ENCODE peak calls at places on chromosomes 1 and 21, in seven cellular contexts. J is NCI-H510A, C is body of pancreas, D is omental fat pad, V is KG1, G is fibroblast of lung, Q is COR-L47. E is an unnamed sample.

GRCh38 chr21:44869860-44870747 is 3.4 kb downstream of the PTTG1IP start:
- DNase-seq in J (no peak), C (peak), Q (no peak), G (peak), V (no peak), D (peak), E (peak)

GRCh38 chr1:228415853-228416216 is 826 bp downstream of the TRIM17 start:
- DNase-seq in J (no peak), C (no peak), D (no peak), V (no peak), G (no peak), Q (no peak), E (no peak)

GRCh38 chr1:8094481-8095241 is 68.6 kb upstream of the ERRFI1 start:
- DNase-seq in Q (no peak), J (no peak), V (no peak), C (peak), D (no peak), G (peak), E (peak)

GRCh38 chr21:42437786-42438185 is 34.1 kb downstream of the UBASH3A start:
- DNase-seq in J (no peak), G (no peak), V (no peak), D (no peak), Q (no peak), C (no peak), E (no peak)

GRCh38 chr1:94068096-94068830 is 52.7 kb downstream of the ABCA4 start:
- DNase-seq in J (no peak), G (no peak), Q (no peak), D (no peak), V (no peak), C (peak), E (peak)

GRCh38 chr1:221415626-221416025 is 326.3 kb downstream of the DUSP10 start:
- DNase-seq in D (no peak), J (no peak), G (no peak), C (no peak), V (no peak), Q (no peak), E (no peak)

GRCh38 chr1:36721261-36721660 is 238.5 kb upstream of the CSF3R start:
- DNase-seq in Q (no peak), D (no peak), J (no peak), C (no peak), V (no peak), G (no peak), E (no peak)

GRCh38 chr1:15953294-15953771 is 22.6 kb downstream of the ZBTB17 start:
- DNase-seq in Q (no peak), V (no peak), G (peak), D (no peak), C (no peak), J (no peak), E (no peak)

GRCh38 chr1:65435987-65436386 is 15.5 kb downstream of the LEPR start:
- DNase-seq in Q (no peak), J (no peak), C (no peak), D (no peak), V (no peak), G (peak), E (no peak)

GRCh38 chr1:109781807-109782206 is 18.1 kb upstream of the EPS8L3 start:
- DNase-seq in D (no peak), V (no peak), Q (no peak), C (no peak), J (no peak), G (peak), E (no peak)

GRCh38 chr1:206703647-206704046 is 18.9 kb downstream of the MAPKAPK2 start:
- DNase-seq in D (no peak), Q (no peak), V (no peak), J (no peak), G (no peak), C (no peak), E (no peak)

GRCh38 chr1:159918041-159918917 is 7.0 kb downstream of the TAGLN2 start:
- DNase-seq in Q (no peak), C (no peak), G (peak), V (no peak), J (no peak), D (no peak), E (no peak)

GRCh38 chr1:236524142-236524891 is 535 bp downstream of the LGALS8 start:
- DNase-seq in J (no peak), C (peak), V (peak), G (peak), D (peak), Q (peak), E (peak)

GRCh38 chr1:59601032-59601431 is 213.7 kb upstream of the HOOK1 start:
- DNase-seq in V (no peak), C (no peak), J (no peak), D (no peak), Q (no peak), G (no peak), E (no peak)

GRCh38 chr1:27111771-27112573 is 43.0 kb downstream of the SLC9A1 start:
- DNase-seq in C (peak), Q (no peak), J (peak), D (peak), V (peak), G (peak), E (peak)

GRCh38 chr21:46455575-46456385 is 2.9 kb upstream of the DIP2A start:
- DNase-seq in C (no peak), Q (no peak), J (no peak), G (peak), V (no peak), D (no peak), E (no peak)

GRCh38 chr1:207459008-207459407 is 4.9 kb downstream of the CR2 start:
- DNase-seq in J (no peak), Q (no peak), V (no peak), G (no peak), D (no peak), C (no peak), E (no peak)

GRCh38 chr1:234730542-234731370 is 120.8 kb upstream of the IRF2BP2 start:
- DNase-seq in D (no peak), Q (no peak), J (no peak), C (no peak), V (no peak), G (no peak), E (no peak)

GRCh38 chr1:59673575-59674467 is 140.9 kb upstream of the HOOK1 start:
- DNase-seq in C (peak), D (no peak), J (no peak), G (no peak), Q (peak), V (no peak), E (no peak)

GRCh38 chr1:229941785-229942184 is 125.3 kb upstream of the GALNT2 start:
- DNase-seq in V (no peak), D (no peak), G (no peak), C (peak), Q (no peak), J (no peak), E (no peak)

GRCh38 chr1:19903621-19904020 is 19.8 kb downstream of the PLA2G2E start:
- DNase-seq in V (no peak), Q (no peak), G (no peak), J (no peak), D (no peak), C (no peak), E (no peak)

GRCh38 chr1:43834280-43835140 is 99.1 kb upstream of the ARTN start:
- DNase-seq in J (no peak), V (no peak), Q (no peak), D (no peak), C (no peak), G (peak), E (peak)

E was measured in RCC 7860.